ENCODE peak calls at places on chromosomes 3 and 15, in eight cellular contexts. C, J, H, G, I, Z, S and N are unnamed samples.
A peak's percentile ranks its signal among the peaks of the same experiment; 100 is the strongest.

GRCh38 chr15:34437687-34438086 is at the start of gene GOLGA8A:
- DNase-seq in Z (peak; percentile 80), G (peak; percentile 84), C (peak; percentile 70), S (peak; percentile 76), J (peak; percentile 72), I (peak; percentile 69), H (peak; percentile 2), N (peak; percentile 68)

GRCh38 chr3:145427355-145427754 is 733.6 kb downstream of the PLOD2 start:
- DNase-seq in I (no peak), Z (no peak), J (no peak), C (no peak), S (no peak), G (no peak), H (no peak), N (no peak)

GRCh38 chr3:152417181-152417580 is 148.5 kb downstream of the MBNL1 start:
- DNase-seq in C (no peak), G (no peak), S (no peak), I (no peak), H (peak; percentile 24), J (no peak), Z (no peak), N (no peak)

GRCh38 chr3:175512700-175513099 is 653.6 kb downstream of the NAALADL2 start:
- DNase-seq in J (no peak), C (no peak), H (no peak), I (no peak), G (no peak), S (no peak), Z (no peak), N (no peak)

GRCh38 chr15:80966431-80967197 is 23.0 kb downstream of the MESD start:
- DNase-seq in Z (no peak), S (peak; percentile 25), I (no peak), H (no peak), J (no peak), G (no peak), C (no peak), N (no peak)

GRCh38 chr3:63232764-63233396 is 45.2 kb upstream of the SYNPR start:
- DNase-seq in S (no peak), C (no peak), J (no peak), Z (no peak), H (peak; percentile 29), G (no peak), I (no peak), N (no peak)

GRCh38 chr3:146368882-146369523 is 100.4 kb downstream of the PLSCR2 start:
- DNase-seq in S (no peak), Z (no peak), I (no peak), H (no peak), C (no peak), G (no peak), J (no peak), N (no peak)

GRCh38 chr3:15325228-15325627 is 7.2 kb downstream of the SH3BP5 start:
- DNase-seq in C (no peak), I (peak; percentile 55), Z (peak; percentile 63), H (peak; percentile 24), S (peak; percentile 68), J (no peak), G (no peak), N (no peak)

GRCh38 chr3:72390841-72391240 is 457.4 kb downstream of the SHQ1 start:
- DNase-seq in C (no peak), Z (no peak), H (no peak), I (no peak), J (no peak), G (no peak), S (no peak), N (no peak)

GRCh38 chr3:143971367-143972154 is at the start of gene DIPK2A:
- DNase-seq in Z (peak; percentile 92), C (peak; percentile 90), J (peak; percentile 97), I (peak; percentile 90), S (peak; percentile 94), G (peak; percentile 97), H (peak; percentile 96), N (peak; percentile 90)

GRCh38 chr3:95627293-95627692 is 1187.1 kb upstream of the EPHA6 start:
- DNase-seq in G (no peak), I (no peak), H (no peak), S (no peak), C (no peak), Z (no peak), J (no peak), N (no peak)

GRCh38 chr15:99343836-99344551 is 92.7 kb downstream of the LRRC28 start:
- DNase-seq in J (no peak), I (no peak), C (peak; percentile 7), G (no peak), S (peak; percentile 56), Z (peak; percentile 60), H (no peak), N (no peak)

GRCh38 chr15:67341539-67341938 is 87.0 kb downstream of the IQCH start:
- DNase-seq in H (no peak), C (no peak), Z (no peak), J (no peak), S (no peak), I (no peak), G (no peak), N (no peak)

GRCh38 chr3:61637088-61638051 is 76.0 kb downstream of the PTPRG start:
- DNase-seq in I (peak; percentile 30), C (no peak), H (no peak), S (no peak), Z (no peak), J (no peak), G (peak; percentile 78), N (no peak)

GRCh38 chr3:133408961-133409360 is 9.1 kb downstream of the BFSP2 start:
- DNase-seq in G (no peak), C (no peak), S (no peak), I (peak; percentile 69), H (peak; percentile 22), J (no peak), Z (no peak), N (no peak)